ENCODE peak calls at places on chromosomes 16 and 17, in nine cellular contexts. S is AG09309, Z is lower leg skin, F is A549, X is endothelial cell of umbilical vein, M is psoas muscle, G is lower lobe of right lung, Q is GM12878, V is cardiac muscle cell. T is an unnamed sample.

GRCh38 chr17:83144421-83145357 is 65.3 kb downstream of the METRNL start:
- DNase-seq in V (peak; percentile 22), Q (no peak), S (peak; percentile 32), F (no peak), Z (peak; percentile 93), X (no peak), M (peak; percentile 77), G (peak; percentile 43), T (no peak)

GRCh38 chr16:24825696-24826095 is 20.1 kb upstream of the SLC5A11 start:
- DNase-seq in Z (no peak), G (no peak), V (no peak), S (no peak), F (no peak), X (no peak), Q (no peak), M (no peak), T (no peak)

GRCh38 chr16:57231821-57232350 is 13.2 kb upstream of the ARL2BP start:
- DNase-seq in X (no peak), F (no peak), V (peak; percentile 10), Z (no peak), S (no peak), M (no peak), Q (no peak), G (no peak), T (no peak)

GRCh38 chr16:29843942-29844341 is 19.1 kb downstream of the CDIPT start:
- DNase-seq in Z (no peak), M (no peak), G (no peak), S (no peak), Q (no peak), X (no peak), F (no peak), V (no peak), T (no peak)

GRCh38 chr17:28613916-28614315 is at the start of gene RSKR:
- DNase-seq in Z (no peak), V (no peak), M (no peak), F (no peak), Q (no peak), S (no peak), G (no peak), X (no peak), T (no peak)

GRCh38 chr17:28950752-28951427 is 428 bp downstream of the PHF12 start:
- DNase-seq in G (no peak), X (no peak), S (no peak), Z (peak; percentile 89), M (no peak), V (no peak), Q (no peak), F (no peak), T (no peak)

GRCh38 chr16:65318138-65318537 is 196.3 kb upstream of the CDH11 start:
- DNase-seq in M (no peak), S (no peak), Q (no peak), X (no peak), V (no peak), Z (no peak), F (no peak), G (no peak), T (no peak)

GRCh38 chr16:81409016-81409556 is 35.5 kb upstream of the CMIP start:
- DNase-seq in G (no peak), M (no peak), F (no peak), X (no peak), V (no peak), Z (no peak), S (no peak), Q (no peak), T (no peak)

GRCh38 chr17:73357318-73357717 is 45.5 kb upstream of the CDC42EP4 start:
- DNase-seq in V (no peak), X (no peak), Q (no peak), F (no peak), S (no peak), M (no peak), G (no peak), Z (peak; percentile 70), T (no peak)

GRCh38 chr17:79836952-79837887 is 2.0 kb downstream of the CBX4 start:
- DNase-seq in V (peak; percentile 88), Q (no peak), S (no peak), X (no peak), G (peak; percentile 94), F (peak; percentile 80), M (peak; percentile 86), Z (peak; percentile 95), T (peak; percentile 47)
- TF ChIP-seq CTCF in V (peak; percentile 12), Q (peak; percentile 26), S (no peak), X (no peak), G (peak; percentile 34), F (no peak), M (peak; percentile 9), Z (no peak), T (no peak)

GRCh38 chr17:81911277-81911961 is at the start of gene PCYT2:
- DNase-seq in X (peak; percentile 71), F (peak; percentile 99), Z (peak; percentile 98), V (peak; percentile 89), S (peak; percentile 17), G (peak; percentile 93), Q (peak; percentile 45), M (peak; percentile 97), T (peak; percentile 91)
- TF ChIP-seq CTCF in X (no peak), F (no peak), Z (no peak), V (no peak), S (no peak), G (peak; percentile 33), Q (no peak), M (no peak), T (peak; percentile 35)

DNA sequence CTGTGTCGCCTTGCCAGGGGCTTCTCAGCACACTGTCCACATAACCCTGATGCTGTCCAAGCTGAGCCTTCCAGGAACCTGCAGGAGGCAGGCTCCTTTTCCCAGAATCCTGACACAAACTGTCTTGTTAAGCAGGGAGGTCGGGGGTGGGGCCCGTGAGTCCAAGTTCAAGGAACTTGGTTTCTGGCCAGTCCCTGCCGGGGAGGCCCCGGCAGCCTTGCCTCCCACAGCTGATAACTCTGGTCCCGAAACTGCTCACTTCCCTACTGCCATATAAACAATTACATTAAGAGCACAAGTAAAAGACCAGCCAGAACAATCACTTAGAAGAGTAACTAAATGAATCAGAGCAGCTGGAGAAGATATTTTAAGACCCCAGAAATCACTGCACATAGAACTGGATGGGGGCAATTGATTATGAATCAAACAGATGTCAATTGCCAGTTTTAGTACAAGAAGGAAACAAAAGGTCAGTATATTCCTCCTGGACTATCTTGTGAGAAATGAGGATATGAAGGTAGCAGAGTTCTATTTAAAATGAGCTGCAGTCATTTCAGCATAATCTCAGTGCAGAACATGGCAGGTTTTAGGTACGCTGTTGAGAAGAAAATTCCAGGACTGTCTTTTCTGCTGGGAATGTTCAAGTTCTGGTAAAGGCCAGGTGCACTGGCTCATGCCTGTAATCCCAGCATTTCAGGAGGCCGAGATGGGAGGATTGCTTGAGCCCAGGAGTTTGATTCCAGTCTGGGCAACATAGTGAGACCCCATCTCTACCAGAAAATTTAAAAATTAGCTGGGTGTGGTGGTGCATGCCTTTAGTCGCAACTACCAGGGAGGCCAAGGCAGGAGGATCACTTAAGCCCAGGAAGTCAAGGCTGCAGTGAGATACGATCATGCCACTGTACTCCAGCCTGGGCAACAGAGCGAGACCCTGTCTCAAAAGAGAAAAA is 169.8 kb downstream of the PITPNC1 start:
- DNase-seq in M (peak; percentile 56), Z (no peak), F (no peak), G (peak; percentile 63), V (peak; percentile 87), X (peak; percentile 35), Q (no peak), S (peak; percentile 7), T (no peak)
- TF ChIP-seq CTCF in M (no peak), Z (no peak), F (no peak), G (no peak), V (peak; percentile 24), X (no peak), Q (no peak), S (no peak), T (no peak)

GRCh38 chr17:14784997-14785696 is 480.0 kb downstream of the PMP22 start:
- DNase-seq in V (no peak), S (no peak), Z (no peak), Q (no peak), M (no peak), G (no peak), F (no peak), X (no peak), T (no peak)
- TF ChIP-seq CTCF in V (no peak), S (peak; percentile 3), Z (no peak), Q (no peak), M (no peak), G (no peak), F (no peak), X (no peak), T (no peak)

DNA sequence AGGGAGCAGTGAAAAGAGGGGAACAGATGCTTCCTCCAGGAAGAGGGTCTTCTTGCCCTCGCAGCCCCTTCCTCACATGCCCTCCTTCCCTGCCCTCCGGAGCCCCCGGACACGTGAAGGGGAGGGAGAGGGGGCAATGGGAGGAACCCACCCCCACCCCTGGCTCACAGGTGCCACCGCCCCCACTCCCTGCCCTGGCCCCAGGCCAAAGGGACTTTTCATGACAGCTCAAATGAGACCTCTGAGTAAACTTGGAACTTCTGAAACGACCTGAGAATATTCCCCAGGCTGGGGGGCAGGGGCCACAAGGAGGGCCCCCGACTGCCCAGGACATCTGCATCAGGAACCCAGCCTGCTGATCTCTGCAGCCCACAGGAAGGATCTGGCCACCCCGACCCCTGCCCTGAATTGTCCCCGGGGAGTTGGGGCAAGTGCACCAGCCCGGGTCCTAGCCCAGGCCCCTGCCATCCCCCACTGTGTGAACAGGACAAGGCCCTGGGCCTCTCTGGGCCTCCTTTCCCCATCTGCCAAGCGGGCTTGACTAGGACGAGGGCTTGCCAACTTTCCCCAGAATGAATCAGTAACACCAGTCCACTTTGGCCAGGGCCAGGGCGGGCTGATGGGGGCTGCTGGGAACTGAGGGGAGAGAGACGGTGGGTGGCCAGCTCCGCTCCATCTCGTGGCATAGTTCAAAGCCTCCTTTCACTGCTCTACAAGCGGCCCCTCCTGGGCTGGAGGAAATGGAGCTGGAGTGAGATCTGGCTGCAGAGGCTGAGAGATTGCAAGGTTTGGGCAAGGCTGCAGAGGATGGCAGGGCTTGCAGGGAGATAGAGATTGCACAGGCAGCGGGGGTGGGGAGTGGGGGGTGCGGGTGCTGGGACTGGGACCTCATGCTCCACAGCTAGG is 3.8 kb downstream of the IL21R start:
- DNase-seq in Q (no peak), V (peak; percentile 29), X (no peak), S (no peak), F (no peak), G (no peak), Z (peak; percentile 79), M (no peak), T (no peak)
- TF ChIP-seq CTCF in Q (no peak), V (no peak), X (no peak), S (no peak), F (no peak), G (no peak), Z (no peak), M (no peak), T (no peak)